ENCODE peak calls at places on chromosome 19, in seven cellular contexts. B, C, D, S, K, F and E are unnamed samples.
A peak's percentile ranks its signal among the peaks of the same experiment; 100 is the strongest.

GRCh38 chr19:51799311-51799997 is 4.5 kb downstream of the FPR3 start:
- DNase-seq in D (peak; percentile 97), S (peak; percentile 94), F (peak; percentile 94), K (peak; percentile 89), C (peak; percentile 83), B (peak; percentile 89), E (peak; percentile 91)

GRCh38 chr19:46134527-46134926 is 10.0 kb upstream of the IGFL3 start:
- DNase-seq in K (no peak), S (no peak), F (peak; percentile 15), D (no peak), C (no peak), B (no peak), E (no peak)

GRCh38 chr19:38941979-38942378 is 11.2 kb downstream of the MRPS12 start:
- DNase-seq in C (no peak), F (no peak), D (no peak), B (no peak), S (no peak), K (no peak), E (no peak)

GRCh38 chr19:35641515-35642151 is at the start of gene ETV2:
- DNase-seq in K (no peak), C (peak; percentile 61), B (no peak), S (no peak), D (peak; percentile 56), F (no peak), E (no peak)

GRCh38 chr19:38617764-38618589 is at the start of gene MAP4K1:
- DNase-seq in B (peak; percentile 37), F (no peak), D (peak; percentile 38), K (peak; percentile 67), S (peak; percentile 90), C (peak; percentile 43), E (no peak)

GRCh38 chr19:13044160-13044853 is 49.0 kb downstream of the NFIX start:
- DNase-seq in F (peak; percentile 73), S (no peak), D (peak; percentile 28), B (no peak), K (peak; percentile 76), C (no peak), E (no peak)

GRCh38 chr19:48596679-48597465 is 9.7 kb upstream of the SPACA4 start:
- DNase-seq in F (no peak), K (no peak), D (no peak), B (no peak), C (no peak), S (no peak), E (no peak)

GRCh38 chr19:38213911-38214625 is 10.0 kb downstream of the DPF1 start:
- DNase-seq in F (peak; percentile 93), S (no peak), B (no peak), C (no peak), D (no peak), K (no peak), E (no peak)

GRCh38 chr19:14428882-14429416 is 4.2 kb upstream of the PKN1 start:
- DNase-seq in K (no peak), S (no peak), C (no peak), F (no peak), B (no peak), D (no peak), E (no peak)

GRCh38 chr19:7905298-7905697 is 1.6 kb downstream of the MAP2K7 start:
- DNase-seq in D (peak; percentile 28), F (no peak), B (no peak), C (peak; percentile 45), K (no peak), S (peak; percentile 86), E (no peak)

GRCh38 chr19:47663435-47663910 is 49.7 kb upstream of the EHD2 start:
- DNase-seq in B (no peak), D (no peak), F (peak; percentile 96), S (no peak), K (no peak), C (no peak), E (peak; percentile 38)

GRCh38 chr19:4866595-4867424 is 657 bp downstream of the PLIN3 start:
- DNase-seq in F (peak; percentile 39), D (peak; percentile 67), K (peak; percentile 84), B (peak; percentile 57), C (peak; percentile 76), S (peak; percentile 94), E (no peak)

GRCh38 chr19:15194938-15195337 is 5.9 kb downstream of the NOTCH3 start:
- DNase-seq in S (no peak), C (no peak), K (peak; percentile 86), F (peak; percentile 27), B (no peak), D (peak; percentile 76), E (no peak)

GRCh38 chr19:19591133-19591825 is 27.2 kb downstream of the PBX4 start:
- DNase-seq in B (no peak), F (peak; percentile 89), K (peak; percentile 67), D (no peak), S (no peak), C (no peak), E (peak; percentile 46)

GRCh38 chr19:48913114-48913513 is 13.0 kb downstream of the NUCB1 start:
- DNase-seq in S (no peak), F (no peak), B (no peak), K (no peak), D (no peak), C (no peak), E (no peak)

GRCh38 chr19:15962319-15962718 is 13.5 kb downstream of the OR10H4 start:
- DNase-seq in F (no peak), C (no peak), K (no peak), B (no peak), D (no peak), S (no peak), E (no peak)

GRCh38 chr19:12985049-12985776 is 10.1 kb upstream of the NFIX start:
- DNase-seq in S (peak; percentile 95), K (no peak), F (peak; percentile 64), D (peak; percentile 70), B (peak; percentile 67), C (no peak), E (no peak)

GRCh38 chr19:13573268-13573667 is 67.0 kb upstream of the CACNA1A start:
- DNase-seq in K (no peak), B (no peak), S (no peak), F (no peak), D (no peak), C (no peak), E (no peak)

GRCh38 chr19:3285647-3286176 is 61.3 kb downstream of the CELF5 start:
- DNase-seq in D (no peak), C (no peak), K (no peak), B (no peak), F (no peak), S (no peak), E (no peak)

GRCh38 chr19:30686252-30686762 is 314.1 kb downstream of the ZNF536 start:
- DNase-seq in C (peak; percentile 46), D (no peak), F (peak; percentile 5), S (peak; percentile 81), B (no peak), K (no peak), E (no peak)

GRCh38 chr19:53388904-53389303 is 6.0 kb upstream of the ZNF765 start:
- DNase-seq in K (no peak), C (no peak), B (no peak), S (no peak), F (no peak), D (no peak), E (no peak)
- H3K4me3 ChIP-seq in K (no peak overlapping the region), C (no peak overlapping the region), B (no peak overlapping the region), S (no peak overlapping the region), F (no peak overlapping the region), D (no peak overlapping the region), E (no peak overlapping the region)

GRCh38 chr19:56369886-56370676 is 23.3 kb downstream of the ZNF582 start:
- DNase-seq in B (no peak), S (no peak), D (no peak), K (no peak), C (no peak), F (no peak), E (no peak)

GRCh38 chr19:56372281-56372680 is 21.1 kb downstream of the ZNF582 start:
- DNase-seq in F (no peak), K (no peak), S (no peak), B (no peak), D (no peak), C (no peak), E (no peak)

GRCh38 chr19:56367829-56368711 is 25.3 kb downstream of the ZNF582 start:
- DNase-seq in B (peak; percentile 94), F (peak; percentile 97), S (peak; percentile 97), C (peak; percentile 92), K (peak; percentile 92), D (peak; percentile 98), E (peak; percentile 98)
- TF ChIP-seq CTCF in B (no peak), F (no peak), S (no peak), C (no peak), K (no peak), D (no peak), E (no peak)

GRCh38 chr19:40411958-40412499 is 1.1 kb downstream of the PRX start:
- DNase-seq in C (no peak), D (no peak), F (no peak), K (no peak), B (no peak), S (no peak), E (no peak)

GRCh38 chr19:40411125-40411842 is 1.9 kb downstream of the PRX start:
- DNase-seq in B (peak; percentile 70), F (no peak), D (peak; percentile 86), K (no peak), S (no peak), C (peak; percentile 15), E (no peak)

GRCh38 chr19:40412866-40413265 is 312 bp downstream of the PRX start:
- DNase-seq in S (no peak), D (no peak), C (no peak), B (no peak), F (no peak), K (no peak), E (no peak)

GRCh38 chr19:40414536-40415535 is 1.7 kb upstream of the PRX start:
- DNase-seq in B (no peak), K (no peak), F (no peak), C (no peak), D (no peak), S (no peak), E (no peak)

GRCh38 chr19:40413291-40413994 is at the start of gene PRX:
- DNase-seq in S (no peak), K (no peak), F (no peak), D (no peak), C (no peak), B (no peak), E (no peak)
- H3K4me3 ChIP-seq in S (no peak within 1 kb of the TSS), K (no peak within 1 kb of the TSS), F (no peak within 1 kb of the TSS), D (no peak within 1 kb of the TSS), C (no peak within 1 kb of the TSS), B (no peak within 1 kb of the TSS), E (no peak within 1 kb of the TSS)

DNA sequence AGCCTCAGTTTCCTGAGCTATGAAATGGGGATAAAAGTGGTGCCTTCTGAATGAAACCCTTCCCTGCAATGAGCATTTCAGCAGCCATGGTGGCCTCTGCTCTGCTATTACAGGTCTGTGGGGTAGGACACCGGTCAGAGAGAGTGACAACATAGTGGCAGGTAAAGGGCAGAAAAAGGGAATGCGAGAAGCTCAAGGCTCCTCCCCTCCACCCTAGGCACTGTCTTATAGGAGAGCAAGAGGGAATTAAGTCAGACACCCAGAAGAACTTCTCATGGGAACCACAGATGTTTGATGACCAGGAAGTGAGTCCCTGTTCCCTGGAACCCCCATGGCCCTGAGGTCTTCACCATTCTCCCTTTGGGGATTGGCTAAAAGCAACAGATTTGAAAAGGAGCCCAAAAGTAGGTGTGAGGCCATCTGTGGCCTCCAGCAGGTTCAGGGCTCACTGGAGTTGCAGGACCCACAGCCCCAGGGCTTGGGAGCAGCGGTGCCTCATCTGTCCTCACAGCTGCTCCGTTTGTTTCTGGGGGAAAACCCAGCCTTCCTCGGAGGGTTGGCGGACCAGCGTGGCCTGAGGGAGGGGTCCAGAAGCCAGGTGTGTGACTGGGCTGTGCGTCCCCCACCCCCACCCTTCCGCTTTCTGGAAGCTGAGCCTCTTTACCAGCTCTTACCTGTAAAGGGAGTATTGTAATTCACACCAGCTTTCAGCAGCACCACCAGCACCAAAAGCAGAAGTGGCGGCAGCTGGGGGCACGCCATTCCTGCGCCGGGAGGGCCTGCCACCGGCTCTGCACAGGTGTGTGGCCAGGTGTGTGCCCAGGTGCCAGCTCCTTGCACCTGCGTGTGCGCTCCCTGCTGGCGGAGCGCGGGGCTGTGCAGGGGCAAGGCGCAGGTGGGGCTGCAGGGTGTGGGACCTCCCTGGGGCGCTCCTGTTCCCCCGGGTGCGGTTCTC is 19.4 kb downstream of the IQCN start:
- DNase-seq in S (no peak), F (no peak), K (no peak), C (peak; percentile 33), B (no peak), D (no peak), E (no peak)
- TF ChIP-seq CTCF in S (no peak), F (no peak), K (no peak), C (no peak), B (no peak), D (no peak), E (peak; percentile 44)